ENCODE peak calls at places on chromosome 14, in four cellular contexts. X is WTC11, S is K562, N is HepG2. F is an unnamed sample.

GRCh38 chr14:54653764-54654469 is 87.0 kb downstream of the SAMD4A start:
- DNase-seq in S (no peak), X (no peak), N (peak), F (no peak)

GRCh38 chr14:81303258-81303935 is 82.6 kb upstream of the GTF2A1 start:
- DNase-seq in N (peak), X (no peak), S (peak), F (peak)

GRCh38 chr14:61516957-61517356 is 178.4 kb upstream of the HIF1A start:
- DNase-seq in X (no peak), N (no peak), S (no peak), F (no peak)

GRCh38 chr14:33791971-33792370 is 158.9 kb downstream of the EGLN3 start:
- DNase-seq in X (no peak), S (no peak), N (no peak), F (peak)

GRCh38 chr14:81176224-81176623 is 44.5 kb downstream of the GTF2A1 start:
- DNase-seq in X (no peak), S (no peak), N (no peak), F (no peak)

GRCh38 chr14:62213516-62213915 is 451.3 kb downstream of the SNAPC1 start:
- DNase-seq in X (no peak), N (no peak), S (no peak), F (no peak)

GRCh38 chr14:71475916-71476315 is 456.3 kb upstream of the RGS6 start:
- DNase-seq in N (no peak), X (no peak), S (no peak), F (no peak)

GRCh38 chr14:101020971-101021370 is 117.4 kb upstream of the RTL1 start:
- DNase-seq in N (no peak), X (no peak), S (no peak), F (no peak)

GRCh38 chr14:41449057-41449456 is 157.6 kb upstream of the LRFN5 start:
- DNase-seq in N (no peak), S (no peak), X (no peak), F (no peak)

GRCh38 chr14:30864934-30865333 is 9.4 kb upstream of the COCH start:
- DNase-seq in S (no peak), N (no peak), X (no peak), F (no peak)

GRCh38 chr14:81805785-81806184 is 272.1 kb upstream of the SEL1L start:
- DNase-seq in N (no peak), X (no peak), S (no peak), F (no peak)

GRCh38 chr14:77459072-77459723 is 1.3 kb downstream of the AHSA1 start:
- DNase-seq in N (peak), S (peak), X (peak), F (peak)

GRCh38 chr14:36294543-36294942 is 25.9 kb downstream of the MBIP start:
- DNase-seq in X (no peak), S (no peak), N (no peak), F (no peak)

GRCh38 chr14:84131924-84132323 is 1398.0 kb upstream of the FLRT2 start:
- DNase-seq in X (no peak), N (no peak), S (no peak), F (no peak)

GRCh38 chr14:105448706-105449111 is 25.9 kb upstream of the CRIP2 start:
- DNase-seq in N (peak), X (peak), S (peak), F (no peak)

GRCh38 chr14:91975763-91976162 is 28.3 kb upstream of the FBLN5 start:
- DNase-seq in N (no peak), X (no peak), S (no peak), F (no peak)
- TF ChIP-seq ETV6 in N (no peak), X (no peak), S (no peak), F (no peak)

GRCh38 chr14:95183532-95184412 is 26.4 kb upstream of the DICER1 start:
- DNase-seq in X (no peak), S (no peak), N (no peak), F (peak)
- TF ChIP-seq ETV6 in X (no peak), S (no peak), N (no peak), F (no peak)

GRCh38 chr14:92951912-92952471 is 29.0 kb downstream of the CHGA start:
- DNase-seq in X (peak), N (peak), S (peak), F (peak)
- TF ChIP-seq ETV6 in X (no peak), N (no peak), S (no peak), F (no peak)

GRCh38 chr14:29645117-29645516 is 282.5 kb downstream of the PRKD1 start:
- DNase-seq in S (peak), N (no peak), X (no peak), F (no peak)

GRCh38 chr14:29650554-29651269 is 276.9 kb downstream of the PRKD1 start:
- DNase-seq in S (peak), N (no peak), X (no peak), F (no peak)

GRCh38 chr14:29649170-29649569 is 278.5 kb downstream of the PRKD1 start:
- DNase-seq in S (no peak), X (no peak), N (no peak), F (no peak)

GRCh38 chr14:29643415-29644206 is 284.0 kb downstream of the PRKD1 start:
- DNase-seq in S (no peak), X (no peak), N (no peak), F (no peak)

GRCh38 chr14:29648045-29648444 is 279.6 kb downstream of the PRKD1 start:
- DNase-seq in X (no peak), S (no peak), N (no peak), F (no peak)
- TF ChIP-seq ETV6 in X (no peak), S (no peak), N (no peak), F (no peak)

DNA sequence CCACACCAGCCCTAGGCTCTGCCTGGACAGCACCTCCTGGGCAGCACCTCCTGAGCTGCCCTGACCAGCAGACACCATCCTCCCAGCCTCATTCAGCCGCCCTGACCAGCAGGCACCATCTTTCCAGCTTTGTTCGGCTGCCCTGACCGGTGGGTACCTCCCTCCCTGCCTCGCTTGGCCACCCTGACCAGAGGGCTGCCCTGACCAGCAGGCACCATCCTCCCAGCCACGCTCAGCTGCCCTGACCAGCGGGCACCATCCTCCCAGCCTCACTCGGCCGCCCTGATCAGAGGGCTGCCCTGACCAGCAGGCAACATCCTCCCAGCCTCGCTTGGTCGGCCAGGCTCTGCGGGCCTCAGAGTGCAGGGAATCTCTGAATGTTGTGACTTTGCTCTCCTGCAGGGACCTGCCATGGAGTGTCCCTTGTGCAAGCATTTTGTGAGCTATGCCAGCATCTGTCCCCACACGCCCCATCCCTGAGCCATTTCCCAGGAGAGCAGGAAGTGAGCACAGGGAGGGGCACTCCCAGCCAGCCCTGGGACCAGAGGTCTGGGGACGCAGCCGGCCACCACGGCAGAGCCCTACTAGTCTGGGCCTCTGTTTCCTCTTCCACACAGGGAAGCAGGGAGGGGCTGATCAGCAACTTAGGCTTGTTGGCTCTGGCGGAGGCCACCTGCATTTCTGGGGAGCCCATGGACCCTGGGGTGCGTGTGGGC is 265.5 kb downstream of the SEC23A start:
- DNase-seq in S (no peak), N (no peak), X (no peak), F (no peak)
- TF ChIP-seq ETV6 in S (no peak), N (no peak), X (no peak), F (no peak)

DNA sequence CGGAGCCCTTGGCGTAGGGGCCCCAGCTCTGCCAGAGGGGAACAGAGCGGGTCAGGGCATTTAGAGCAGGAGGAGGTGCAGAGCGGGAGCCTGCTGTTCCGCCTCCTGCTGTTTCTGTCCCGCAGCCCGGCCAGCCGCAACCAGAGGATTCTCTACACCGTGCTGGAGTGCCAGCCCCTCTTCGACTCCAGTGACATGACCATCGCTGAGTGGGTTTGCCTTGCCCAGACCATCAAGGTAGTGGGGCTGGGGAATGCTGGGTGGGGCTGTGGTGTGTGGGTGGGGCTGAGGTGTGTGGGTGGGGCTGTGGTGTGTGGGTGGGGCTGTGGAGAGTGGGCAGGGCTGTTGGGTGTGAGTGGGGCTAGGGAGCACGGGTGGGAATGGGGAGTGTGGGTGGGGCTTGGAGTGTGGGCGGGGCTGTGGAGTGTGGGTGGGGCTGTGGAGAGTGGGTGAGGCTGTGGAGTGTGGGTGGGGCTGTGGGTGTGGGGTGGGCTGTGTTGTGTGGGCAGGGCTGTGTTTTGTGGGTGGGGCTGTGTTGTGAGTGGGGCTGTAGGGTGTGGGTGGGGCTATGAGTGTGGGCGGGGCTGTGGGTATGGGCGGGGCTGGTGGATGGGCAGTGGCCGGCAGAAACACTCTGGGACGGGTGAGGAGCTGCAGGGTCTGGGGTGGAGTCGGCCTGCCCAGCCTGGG is 8.0 kb downstream of the ASPG start:
- DNase-seq in X (peak), S (peak), N (no peak), F (no peak)
- TF ChIP-seq ETV6 in X (no peak), S (no peak), N (no peak), F (no peak)

DNA sequence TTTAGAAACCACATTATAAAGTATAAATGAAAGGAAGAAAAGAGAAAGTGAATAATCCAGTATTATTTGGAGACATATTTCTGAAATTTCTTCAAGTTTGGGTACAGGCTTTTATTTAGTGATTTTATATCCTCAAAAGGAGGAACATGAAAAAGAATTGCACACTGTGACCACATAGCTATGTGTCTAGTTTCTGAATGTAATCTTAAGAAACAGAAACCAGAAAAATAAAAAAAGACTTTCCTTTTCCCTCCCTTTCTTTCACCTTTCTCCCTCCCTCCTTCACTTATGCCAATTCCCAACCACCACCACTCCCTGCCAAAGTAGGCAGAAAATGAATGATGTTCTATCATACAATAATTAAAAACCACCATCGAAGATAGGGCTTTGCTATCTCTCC is 189.6 kb downstream of the PRKD1 start:
- DNase-seq in X (no peak), N (no peak), S (no peak), F (no peak)
- TF ChIP-seq ETV6 in X (no peak), N (no peak), S (no peak), F (no peak)

DNA sequence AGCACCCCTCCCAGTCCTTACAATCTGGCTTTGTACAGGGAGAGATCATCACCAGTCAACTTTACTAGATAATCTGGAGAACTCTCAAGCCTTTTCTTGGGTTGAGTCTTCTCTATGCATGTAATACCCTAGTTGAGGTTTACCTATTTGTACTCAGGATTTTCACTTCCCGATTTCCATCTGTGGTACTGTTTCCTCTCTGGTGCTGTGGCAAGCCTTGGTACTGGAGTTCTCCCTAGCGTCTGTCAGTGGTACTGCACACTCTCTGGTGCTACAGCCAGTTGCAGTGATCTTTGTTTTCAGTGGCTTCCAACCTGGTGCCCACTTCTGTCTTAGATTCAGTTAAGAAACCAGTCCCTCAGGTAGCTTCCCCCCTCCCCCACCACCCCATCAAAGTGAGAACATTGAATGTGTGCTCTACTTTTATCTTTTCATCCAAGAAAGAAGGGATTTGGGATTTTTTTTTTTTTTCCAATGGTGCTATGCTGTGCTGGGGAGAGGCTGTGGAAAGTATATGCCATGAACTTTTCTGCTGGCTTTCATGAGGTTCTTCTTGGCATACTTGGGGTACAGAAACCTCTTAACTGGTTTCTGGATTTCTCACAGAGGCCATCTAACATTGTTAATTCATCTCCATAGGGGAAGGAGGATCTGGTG is 69.4 kb upstream of the EVL start:
- DNase-seq in X (peak), N (peak), S (peak), F (peak)
- TF ChIP-seq ETV6 in X (no peak), N (no peak), S (no peak), F (peak)

F was measured in GM12878.